ENCODE peak calls at places on chromosomes 12 and 14, in four cellular contexts. S, G, L and Z are unnamed samples.

GRCh38 chr12:119592232-119592631 is 1.3 kb upstream of the TMEM233 start:
- DNase-seq in S (no peak), G (no peak), L (no peak), Z (no peak)

GRCh38 chr12:19850341-19851065 is 411.2 kb downstream of the AEBP2 start:
- DNase-seq in S (no peak), G (no peak), L (no peak), Z (no peak)

GRCh38 chr14:24057867-24058259 is 6.1 kb downstream of the CARMIL3 start:
- DNase-seq in S (no peak), G (no peak), L (no peak), Z (no peak)

GRCh38 chr12:113292091-113292490 is 42.8 kb downstream of the SLC8B1 start:
- DNase-seq in S (no peak), G (no peak), L (no peak), Z (no peak)

GRCh38 chr14:66739826-66740225 is 231.9 kb downstream of the GPHN start:
- DNase-seq in S (no peak), G (no peak), L (no peak), Z (no peak)

GRCh38 chr14:94540031-94540794 is 21.0 kb upstream of the SERPINA4 start:
- DNase-seq in S (no peak), G (no peak), L (no peak), Z (no peak)

GRCh38 chr12:22180699-22181098 is 134.7 kb downstream of the CMAS start:
- DNase-seq in S (no peak), G (no peak), L (no peak), Z (no peak)

GRCh38 chr12:46517579-46517962 is 145.0 kb upstream of the SLC38A2 start:
- DNase-seq in S (no peak), G (no peak), L (no peak), Z (no peak)

GRCh38 chr14:83147006-83147405 is 1613.4 kb upstream of the SEL1L start:
- DNase-seq in S (no peak), G (no peak), L (no peak), Z (no peak)

GRCh38 chr12:114406326-114407033 is 536 bp upstream of the TBX5 start:
- DNase-seq in S (no peak), G (no peak), L (no peak), Z (no peak)

GRCh38 chr12:12561305-12562015 is 1.2 kb downstream of the DUSP16 start:
- DNase-seq in S (peak), G (no peak), L (peak), Z (peak)

GRCh38 chr12:22728989-22729388 is 104.0 kb downstream of the ETNK1 start:
- DNase-seq in S (no peak), G (no peak), L (no peak), Z (no peak)

GRCh38 chr12:54258286-54258685 is 21.6 kb downstream of the CBX5 start:
- DNase-seq in S (no peak), G (no peak), L (no peak), Z (no peak)

GRCh38 chr14:46582826-46583225 is 68.8 kb downstream of the RPL10L start:
- DNase-seq in S (no peak), G (no peak), L (no peak), Z (no peak)

GRCh38 chr12:75784591-75784990 is 247.0 kb downstream of the PHLDA1 start:
- DNase-seq in S (no peak), G (no peak), L (no peak), Z (no peak)

GRCh38 chr14:100369019-100369418 is 45.9 kb downstream of the SLC25A47 start:
- DNase-seq in S (no peak), G (no peak), L (no peak), Z (no peak)

GRCh38 chr12:25052191-25053020 is 103.5 kb upstream of the BCAT1 start:
- DNase-seq in S (peak), G (peak), L (peak), Z (peak)

GRCh38 chr14:95153866-95154265 is 3.5 kb downstream of the DICER1 start:
- DNase-seq in S (no peak), G (no peak), L (no peak), Z (no peak)

GRCh38 chr12:49671051-49671765 is 36.0 kb downstream of the FMNL3 start:
- DNase-seq in S (peak), G (peak), L (no peak), Z (peak)

GRCh38 chr12:124498178-124498869 is 69.1 kb downstream of the NCOR2 start:
- DNase-seq in S (no peak), G (no peak), L (no peak), Z (no peak)

GRCh38 chr14:38255673-38256357 is at the start of gene CLEC14A:
- DNase-seq in S (no peak), G (no peak), L (no peak), Z (no peak)

GRCh38 chr12:102848832-102849231 is 68.2 kb downstream of the PAH start:
- DNase-seq in S (no peak), G (no peak), L (no peak), Z (no peak)

GRCh38 chr12:103268831-103269514 is 226.8 kb downstream of the C12orf42 start:
- DNase-seq in S (peak), G (no peak), L (no peak), Z (no peak)

GRCh38 chr12:45989857-45990467 is 412 bp downstream of the SCAF11 start:
- DNase-seq in S (peak), G (peak), L (peak), Z (peak)

GRCh38 chr12:81811778-81812125 is 52.6 kb upstream of the PPFIA2 start:
- DNase-seq in S (no peak), G (no peak), L (no peak), Z (no peak)

GRCh38 chr14:78970677-78971076 is 800.5 kb downstream of the NRXN3 start:
- DNase-seq in S (no peak), G (no peak), L (no peak), Z (no peak)

GRCh38 chr12:65229441-65229840 is 49.0 kb upstream of the MSRB3 start:
- DNase-seq in S (no peak), G (no peak), L (no peak), Z (no peak)

GRCh38 chr14:90820958-90821357 is 4.7 kb upstream of the TTC7B start:
- DNase-seq in S (peak), G (peak), L (no peak), Z (peak)

GRCh38 chr12:89883630-89884364 is 175.2 kb upstream of the ATP2B1 start:
- DNase-seq in S (no peak), G (no peak), L (no peak), Z (no peak)

GRCh38 chr12:14366211-14366762 is 805 bp downstream of the ATF7IP start:
- DNase-seq in S (no peak), G (no peak), L (no peak), Z (no peak)

GRCh38 chr12:102955926-102956737 is 1.3 kb upstream of the ASCL1 start:
- DNase-seq in S (no peak), G (no peak), L (no peak), Z (no peak)

GRCh38 chr14:73754911-73755360 is 40.8 kb upstream of the PNMA1 start:
- DNase-seq in S (no peak), G (no peak), L (no peak), Z (no peak)